ENCODE peak calls at places on chromosomes 4 and X, in eight cellular contexts. One of them, this sample, is unnamed.

GRCh38 chrX:12991575-12991974 is 16.7 kb downstream of the TMSB4X start:
- DNase-seq in progenitor cell of endocrine pancreas: no peak
- DNase-seq in HEK293T: no peak
- DNase-seq in neural progenitor cell: no peak
- DNase-seq in activated CD4-positive, CD25-positive, alpha-beta regulatory T cell treated with anti-CD3 and anti-CD28 coated beads, Interleukin-2, amount 50 U/mL, for 72 hours: no peak
- DNase-seq in LoVo: no peak
- DNase-seq in stimulated activated CD4-positive, alpha-beta T cell treated with anti-CD3 and anti-CD28 coated beads, Interleukin-2, amount 100 ng/mL, for 24 hours: no peak
- DNase-seq in stimulated activated CD8-positive, alpha-beta memory T cell treated with anti-CD3 and anti-CD28 coated beads, Interleukin-4, amount 100 ng/mL, for 4 hours: no peak
- DNase-seq in this sample: no peak

GRCh38 chr4:101232074-101232776 is 115.1 kb downstream of the PPP3CA start:
- DNase-seq in progenitor cell of endocrine pancreas: no peak
- DNase-seq in HEK293T: no peak
- DNase-seq in stimulated activated CD8-positive, alpha-beta memory T cell treated with anti-CD3 and anti-CD28 coated beads, Interleukin-4, amount 100 ng/mL, for 4 hours: no peak
- DNase-seq in neural progenitor cell: no peak
- DNase-seq in activated CD4-positive, CD25-positive, alpha-beta regulatory T cell treated with anti-CD3 and anti-CD28 coated beads, Interleukin-2, amount 50 U/mL, for 72 hours: no peak
- DNase-seq in LoVo: no peak
- DNase-seq in stimulated activated CD4-positive, alpha-beta T cell treated with anti-CD3 and anti-CD28 coated beads, Interleukin-2, amount 100 ng/mL, for 24 hours: peak
- DNase-seq in this sample: peak

GRCh38 chr4:89336818-89337395 is 29.3 kb upstream of the GPRIN3 start:
- DNase-seq in HEK293T: no peak
- DNase-seq in LoVo: no peak
- DNase-seq in stimulated activated CD4-positive, alpha-beta T cell treated with anti-CD3 and anti-CD28 coated beads, Interleukin-2, amount 100 ng/mL, for 24 hours: no peak
- DNase-seq in activated CD4-positive, CD25-positive, alpha-beta regulatory T cell treated with anti-CD3 and anti-CD28 coated beads, Interleukin-2, amount 50 U/mL, for 72 hours: no peak
- DNase-seq in neural progenitor cell: no peak
- DNase-seq in progenitor cell of endocrine pancreas: no peak
- DNase-seq in stimulated activated CD8-positive, alpha-beta memory T cell treated with anti-CD3 and anti-CD28 coated beads, Interleukin-4, amount 100 ng/mL, for 4 hours: no peak
- DNase-seq in this sample: no peak

GRCh38 chr4:26346203-26346620 is 25.4 kb downstream of the RBPJ start:
- DNase-seq in activated CD4-positive, CD25-positive, alpha-beta regulatory T cell treated with anti-CD3 and anti-CD28 coated beads, Interleukin-2, amount 50 U/mL, for 72 hours: no peak
- DNase-seq in neural progenitor cell: peak
- DNase-seq in LoVo: no peak
- DNase-seq in stimulated activated CD8-positive, alpha-beta memory T cell treated with anti-CD3 and anti-CD28 coated beads, Interleukin-4, amount 100 ng/mL, for 4 hours: no peak
- DNase-seq in progenitor cell of endocrine pancreas: no peak
- DNase-seq in stimulated activated CD4-positive, alpha-beta T cell treated with anti-CD3 and anti-CD28 coated beads, Interleukin-2, amount 100 ng/mL, for 24 hours: no peak
- DNase-seq in HEK293T: no peak
- DNase-seq in this sample: peak

GRCh38 chr4:186605261-186605865 is 50.0 kb upstream of the MTNR1A start:
- DNase-seq in LoVo: no peak
- DNase-seq in HEK293T: no peak
- DNase-seq in stimulated activated CD8-positive, alpha-beta memory T cell treated with anti-CD3 and anti-CD28 coated beads, Interleukin-4, amount 100 ng/mL, for 4 hours: no peak
- DNase-seq in neural progenitor cell: no peak
- DNase-seq in activated CD4-positive, CD25-positive, alpha-beta regulatory T cell treated with anti-CD3 and anti-CD28 coated beads, Interleukin-2, amount 50 U/mL, for 72 hours: no peak
- DNase-seq in progenitor cell of endocrine pancreas: no peak
- DNase-seq in stimulated activated CD4-positive, alpha-beta T cell treated with anti-CD3 and anti-CD28 coated beads, Interleukin-2, amount 100 ng/mL, for 24 hours: no peak
- DNase-seq in this sample: no peak

GRCh38 chr4:183499389-183499788 is 5.5 kb upstream of the ING2 start:
- DNase-seq in LoVo: no peak
- DNase-seq in neural progenitor cell: no peak
- DNase-seq in progenitor cell of endocrine pancreas: no peak
- DNase-seq in activated CD4-positive, CD25-positive, alpha-beta regulatory T cell treated with anti-CD3 and anti-CD28 coated beads, Interleukin-2, amount 50 U/mL, for 72 hours: no peak
- DNase-seq in HEK293T: no peak
- DNase-seq in stimulated activated CD4-positive, alpha-beta T cell treated with anti-CD3 and anti-CD28 coated beads, Interleukin-2, amount 100 ng/mL, for 24 hours: no peak
- DNase-seq in stimulated activated CD8-positive, alpha-beta memory T cell treated with anti-CD3 and anti-CD28 coated beads, Interleukin-4, amount 100 ng/mL, for 4 hours: no peak
- DNase-seq in this sample: no peak

GRCh38 chr4:162645381-162645780 is 481.6 kb upstream of the FSTL5 start:
- DNase-seq in HEK293T: no peak
- DNase-seq in stimulated activated CD8-positive, alpha-beta memory T cell treated with anti-CD3 and anti-CD28 coated beads, Interleukin-4, amount 100 ng/mL, for 4 hours: no peak
- DNase-seq in neural progenitor cell: peak
- DNase-seq in LoVo: no peak
- DNase-seq in activated CD4-positive, CD25-positive, alpha-beta regulatory T cell treated with anti-CD3 and anti-CD28 coated beads, Interleukin-2, amount 50 U/mL, for 72 hours: no peak
- DNase-seq in stimulated activated CD4-positive, alpha-beta T cell treated with anti-CD3 and anti-CD28 coated beads, Interleukin-2, amount 100 ng/mL, for 24 hours: no peak
- DNase-seq in progenitor cell of endocrine pancreas: no peak
- DNase-seq in this sample: no peak

GRCh38 chr4:91963489-91963888 is 340.3 kb upstream of the GRID2 start:
- DNase-seq in stimulated activated CD8-positive, alpha-beta memory T cell treated with anti-CD3 and anti-CD28 coated beads, Interleukin-4, amount 100 ng/mL, for 4 hours: no peak
- DNase-seq in neural progenitor cell: no peak
- DNase-seq in HEK293T: no peak
- DNase-seq in activated CD4-positive, CD25-positive, alpha-beta regulatory T cell treated with anti-CD3 and anti-CD28 coated beads, Interleukin-2, amount 50 U/mL, for 72 hours: no peak
- DNase-seq in LoVo: no peak
- DNase-seq in progenitor cell of endocrine pancreas: no peak
- DNase-seq in stimulated activated CD4-positive, alpha-beta T cell treated with anti-CD3 and anti-CD28 coated beads, Interleukin-2, amount 100 ng/mL, for 24 hours: no peak
- DNase-seq in this sample: no peak

GRCh38 chr4:186201535-186202230 is 10.3 kb downstream of the CYP4V2 start:
- DNase-seq in neural progenitor cell: peak
- DNase-seq in progenitor cell of endocrine pancreas: peak
- DNase-seq in HEK293T: peak
- DNase-seq in activated CD4-positive, CD25-positive, alpha-beta regulatory T cell treated with anti-CD3 and anti-CD28 coated beads, Interleukin-2, amount 50 U/mL, for 72 hours: peak
- DNase-seq in stimulated activated CD8-positive, alpha-beta memory T cell treated with anti-CD3 and anti-CD28 coated beads, Interleukin-4, amount 100 ng/mL, for 4 hours: peak
- DNase-seq in stimulated activated CD4-positive, alpha-beta T cell treated with anti-CD3 and anti-CD28 coated beads, Interleukin-2, amount 100 ng/mL, for 24 hours: peak
- DNase-seq in LoVo: no peak
- DNase-seq in this sample: peak

GRCh38 chr4:2094545-2094944 is 35.4 kb downstream of the NAT8L start:
- DNase-seq in HEK293T: no peak
- DNase-seq in LoVo: no peak
- DNase-seq in stimulated activated CD8-positive, alpha-beta memory T cell treated with anti-CD3 and anti-CD28 coated beads, Interleukin-4, amount 100 ng/mL, for 4 hours: no peak
- DNase-seq in neural progenitor cell: no peak
- DNase-seq in progenitor cell of endocrine pancreas: no peak
- DNase-seq in activated CD4-positive, CD25-positive, alpha-beta regulatory T cell treated with anti-CD3 and anti-CD28 coated beads, Interleukin-2, amount 50 U/mL, for 72 hours: no peak
- DNase-seq in stimulated activated CD4-positive, alpha-beta T cell treated with anti-CD3 and anti-CD28 coated beads, Interleukin-2, amount 100 ng/mL, for 24 hours: no peak
- DNase-seq in this sample: no peak

GRCh38 chrX:53074987-53075386 is 7.2 kb upstream of the TSPYL2 start:
- DNase-seq in activated CD4-positive, CD25-positive, alpha-beta regulatory T cell treated with anti-CD3 and anti-CD28 coated beads, Interleukin-2, amount 50 U/mL, for 72 hours: no peak
- DNase-seq in neural progenitor cell: peak
- DNase-seq in stimulated activated CD4-positive, alpha-beta T cell treated with anti-CD3 and anti-CD28 coated beads, Interleukin-2, amount 100 ng/mL, for 24 hours: no peak
- DNase-seq in progenitor cell of endocrine pancreas: no peak
- DNase-seq in HEK293T: no peak
- DNase-seq in LoVo: no peak
- DNase-seq in stimulated activated CD8-positive, alpha-beta memory T cell treated with anti-CD3 and anti-CD28 coated beads, Interleukin-4, amount 100 ng/mL, for 4 hours: no peak
- DNase-seq in this sample: no peak

GRCh38 chrX:2928583-2929434 is at the start of gene ARSD:
- DNase-seq in LoVo: peak
- DNase-seq in activated CD4-positive, CD25-positive, alpha-beta regulatory T cell treated with anti-CD3 and anti-CD28 coated beads, Interleukin-2, amount 50 U/mL, for 72 hours: peak
- DNase-seq in neural progenitor cell: peak
- DNase-seq in HEK293T: no peak
- DNase-seq in stimulated activated CD8-positive, alpha-beta memory T cell treated with anti-CD3 and anti-CD28 coated beads, Interleukin-4, amount 100 ng/mL, for 4 hours: no peak
- DNase-seq in stimulated activated CD4-positive, alpha-beta T cell treated with anti-CD3 and anti-CD28 coated beads, Interleukin-2, amount 100 ng/mL, for 24 hours: peak
- DNase-seq in progenitor cell of endocrine pancreas: peak
- DNase-seq in this sample: peak

GRCh38 chrX:73400136-73400748 is 46.6 kb upstream of the CDX4 start:
- DNase-seq in HEK293T: no peak
- DNase-seq in stimulated activated CD8-positive, alpha-beta memory T cell treated with anti-CD3 and anti-CD28 coated beads, Interleukin-4, amount 100 ng/mL, for 4 hours: no peak
- DNase-seq in LoVo: no peak
- DNase-seq in stimulated activated CD4-positive, alpha-beta T cell treated with anti-CD3 and anti-CD28 coated beads, Interleukin-2, amount 100 ng/mL, for 24 hours: no peak
- DNase-seq in progenitor cell of endocrine pancreas: no peak
- DNase-seq in activated CD4-positive, CD25-positive, alpha-beta regulatory T cell treated with anti-CD3 and anti-CD28 coated beads, Interleukin-2, amount 50 U/mL, for 72 hours: no peak
- DNase-seq in neural progenitor cell: no peak
- DNase-seq in this sample: no peak

GRCh38 chr4:113955411-113955810 is 24.0 kb downstream of the ARSJ start:
- DNase-seq in neural progenitor cell: no peak
- DNase-seq in progenitor cell of endocrine pancreas: no peak
- DNase-seq in LoVo: peak
- DNase-seq in HEK293T: no peak
- DNase-seq in stimulated activated CD8-positive, alpha-beta memory T cell treated with anti-CD3 and anti-CD28 coated beads, Interleukin-4, amount 100 ng/mL, for 4 hours: no peak
- DNase-seq in stimulated activated CD4-positive, alpha-beta T cell treated with anti-CD3 and anti-CD28 coated beads, Interleukin-2, amount 100 ng/mL, for 24 hours: no peak
- DNase-seq in activated CD4-positive, CD25-positive, alpha-beta regulatory T cell treated with anti-CD3 and anti-CD28 coated beads, Interleukin-2, amount 50 U/mL, for 72 hours: no peak
- DNase-seq in this sample: peak

GRCh38 chrX:30659421-30659820 is 6.2 kb downstream of the GK start:
- DNase-seq in LoVo: peak
- DNase-seq in progenitor cell of endocrine pancreas: no peak
- DNase-seq in activated CD4-positive, CD25-positive, alpha-beta regulatory T cell treated with anti-CD3 and anti-CD28 coated beads, Interleukin-2, amount 50 U/mL, for 72 hours: no peak
- DNase-seq in HEK293T: no peak
- DNase-seq in neural progenitor cell: no peak
- DNase-seq in stimulated activated CD8-positive, alpha-beta memory T cell treated with anti-CD3 and anti-CD28 coated beads, Interleukin-4, amount 100 ng/mL, for 4 hours: no peak
- DNase-seq in stimulated activated CD4-positive, alpha-beta T cell treated with anti-CD3 and anti-CD28 coated beads, Interleukin-2, amount 100 ng/mL, for 24 hours: no peak
- DNase-seq in this sample: no peak

GRCh38 chrX:100928660-100929613 is at the start of gene XKRX:
- DNase-seq in progenitor cell of endocrine pancreas: peak
- DNase-seq in neural progenitor cell: peak
- DNase-seq in LoVo: peak
- DNase-seq in HEK293T: peak
- DNase-seq in activated CD4-positive, CD25-positive, alpha-beta regulatory T cell treated with anti-CD3 and anti-CD28 coated beads, Interleukin-2, amount 50 U/mL, for 72 hours: peak
- DNase-seq in stimulated activated CD4-positive, alpha-beta T cell treated with anti-CD3 and anti-CD28 coated beads, Interleukin-2, amount 100 ng/mL, for 24 hours: peak
- DNase-seq in stimulated activated CD8-positive, alpha-beta memory T cell treated with anti-CD3 and anti-CD28 coated beads, Interleukin-4, amount 100 ng/mL, for 4 hours: peak
- DNase-seq in this sample: peak

GRCh38 chr4:55345054-55345453 is 988 bp upstream of the SRD5A3 start:
- DNase-seq in activated CD4-positive, CD25-positive, alpha-beta regulatory T cell treated with anti-CD3 and anti-CD28 coated beads, Interleukin-2, amount 50 U/mL, for 72 hours: no peak
- DNase-seq in HEK293T: no peak
- DNase-seq in stimulated activated CD4-positive, alpha-beta T cell treated with anti-CD3 and anti-CD28 coated beads, Interleukin-2, amount 100 ng/mL, for 24 hours: no peak
- DNase-seq in LoVo: no peak
- DNase-seq in progenitor cell of endocrine pancreas: no peak
- DNase-seq in neural progenitor cell: peak
- DNase-seq in stimulated activated CD8-positive, alpha-beta memory T cell treated with anti-CD3 and anti-CD28 coated beads, Interleukin-4, amount 100 ng/mL, for 4 hours: no peak
- DNase-seq in this sample: no peak

GRCh38 chrX:123487226-123487625 is 245.6 kb downstream of the THOC2 start:
- DNase-seq in stimulated activated CD4-positive, alpha-beta T cell treated with anti-CD3 and anti-CD28 coated beads, Interleukin-2, amount 100 ng/mL, for 24 hours: no peak
- DNase-seq in neural progenitor cell: no peak
- DNase-seq in HEK293T: no peak
- DNase-seq in progenitor cell of endocrine pancreas: no peak
- DNase-seq in activated CD4-positive, CD25-positive, alpha-beta regulatory T cell treated with anti-CD3 and anti-CD28 coated beads, Interleukin-2, amount 50 U/mL, for 72 hours: no peak
- DNase-seq in stimulated activated CD8-positive, alpha-beta memory T cell treated with anti-CD3 and anti-CD28 coated beads, Interleukin-4, amount 100 ng/mL, for 4 hours: no peak
- DNase-seq in LoVo: no peak
- DNase-seq in this sample: no peak

GRCh38 chr4:19051751-19052296 is 1030.3 kb upstream of the LCORL start:
- DNase-seq in stimulated activated CD4-positive, alpha-beta T cell treated with anti-CD3 and anti-CD28 coated beads, Interleukin-2, amount 100 ng/mL, for 24 hours: no peak
- DNase-seq in progenitor cell of endocrine pancreas: no peak
- DNase-seq in LoVo: no peak
- DNase-seq in stimulated activated CD8-positive, alpha-beta memory T cell treated with anti-CD3 and anti-CD28 coated beads, Interleukin-4, amount 100 ng/mL, for 4 hours: no peak
- DNase-seq in neural progenitor cell: peak
- DNase-seq in activated CD4-positive, CD25-positive, alpha-beta regulatory T cell treated with anti-CD3 and anti-CD28 coated beads, Interleukin-2, amount 50 U/mL, for 72 hours: no peak
- DNase-seq in HEK293T: no peak
- DNase-seq in this sample: peak

GRCh38 chr4:108148316-108148715 is 20.4 kb downstream of the LEF1 start:
- DNase-seq in stimulated activated CD4-positive, alpha-beta T cell treated with anti-CD3 and anti-CD28 coated beads, Interleukin-2, amount 100 ng/mL, for 24 hours: no peak
- DNase-seq in HEK293T: no peak
- DNase-seq in LoVo: no peak
- DNase-seq in progenitor cell of endocrine pancreas: no peak
- DNase-seq in activated CD4-positive, CD25-positive, alpha-beta regulatory T cell treated with anti-CD3 and anti-CD28 coated beads, Interleukin-2, amount 50 U/mL, for 72 hours: no peak
- DNase-seq in neural progenitor cell: no peak
- DNase-seq in stimulated activated CD8-positive, alpha-beta memory T cell treated with anti-CD3 and anti-CD28 coated beads, Interleukin-4, amount 100 ng/mL, for 4 hours: no peak
- DNase-seq in this sample: no peak

GRCh38 chrX:107025538-107025937 is 25.5 kb upstream of the MORC4 start:
- DNase-seq in stimulated activated CD8-positive, alpha-beta memory T cell treated with anti-CD3 and anti-CD28 coated beads, Interleukin-4, amount 100 ng/mL, for 4 hours: no peak
- DNase-seq in progenitor cell of endocrine pancreas: no peak
- DNase-seq in activated CD4-positive, CD25-positive, alpha-beta regulatory T cell treated with anti-CD3 and anti-CD28 coated beads, Interleukin-2, amount 50 U/mL, for 72 hours: no peak
- DNase-seq in LoVo: peak
- DNase-seq in HEK293T: peak
- DNase-seq in neural progenitor cell: peak
- DNase-seq in stimulated activated CD4-positive, alpha-beta T cell treated with anti-CD3 and anti-CD28 coated beads, Interleukin-2, amount 100 ng/mL, for 24 hours: no peak
- DNase-seq in this sample: peak

GRCh38 chr4:84258905-84259830 is 239.9 kb downstream of the NKX6-1 start:
- DNase-seq in HEK293T: peak
- DNase-seq in neural progenitor cell: peak
- DNase-seq in stimulated activated CD8-positive, alpha-beta memory T cell treated with anti-CD3 and anti-CD28 coated beads, Interleukin-4, amount 100 ng/mL, for 4 hours: no peak
- DNase-seq in activated CD4-positive, CD25-positive, alpha-beta regulatory T cell treated with anti-CD3 and anti-CD28 coated beads, Interleukin-2, amount 50 U/mL, for 72 hours: no peak
- DNase-seq in progenitor cell of endocrine pancreas: no peak
- DNase-seq in stimulated activated CD4-positive, alpha-beta T cell treated with anti-CD3 and anti-CD28 coated beads, Interleukin-2, amount 100 ng/mL, for 24 hours: no peak
- DNase-seq in LoVo: peak
- DNase-seq in this sample: peak

GRCh38 chrX:123215397-123216089 is 31.5 kb downstream of the GRIA3 start:
- DNase-seq in activated CD4-positive, CD25-positive, alpha-beta regulatory T cell treated with anti-CD3 and anti-CD28 coated beads, Interleukin-2, amount 50 U/mL, for 72 hours: no peak
- DNase-seq in LoVo: no peak
- DNase-seq in neural progenitor cell: no peak
- DNase-seq in stimulated activated CD8-positive, alpha-beta memory T cell treated with anti-CD3 and anti-CD28 coated beads, Interleukin-4, amount 100 ng/mL, for 4 hours: no peak
- DNase-seq in stimulated activated CD4-positive, alpha-beta T cell treated with anti-CD3 and anti-CD28 coated beads, Interleukin-2, amount 100 ng/mL, for 24 hours: no peak
- DNase-seq in HEK293T: no peak
- DNase-seq in progenitor cell of endocrine pancreas: no peak
- DNase-seq in this sample: peak

GRCh38 chr4:180377741-180378140 is 1865.5 kb upstream of the TENM3 start:
- DNase-seq in LoVo: no peak
- DNase-seq in stimulated activated CD8-positive, alpha-beta memory T cell treated with anti-CD3 and anti-CD28 coated beads, Interleukin-4, amount 100 ng/mL, for 4 hours: no peak
- DNase-seq in HEK293T: no peak
- DNase-seq in activated CD4-positive, CD25-positive, alpha-beta regulatory T cell treated with anti-CD3 and anti-CD28 coated beads, Interleukin-2, amount 50 U/mL, for 72 hours: no peak
- DNase-seq in stimulated activated CD4-positive, alpha-beta T cell treated with anti-CD3 and anti-CD28 coated beads, Interleukin-2, amount 100 ng/mL, for 24 hours: no peak
- DNase-seq in neural progenitor cell: no peak
- DNase-seq in progenitor cell of endocrine pancreas: no peak
- DNase-seq in this sample: no peak

GRCh38 chr4:89509708-89510269 is 202.2 kb upstream of the GPRIN3 start:
- DNase-seq in stimulated activated CD8-positive, alpha-beta memory T cell treated with anti-CD3 and anti-CD28 coated beads, Interleukin-4, amount 100 ng/mL, for 4 hours: no peak
- DNase-seq in stimulated activated CD4-positive, alpha-beta T cell treated with anti-CD3 and anti-CD28 coated beads, Interleukin-2, amount 100 ng/mL, for 24 hours: peak
- DNase-seq in HEK293T: no peak
- DNase-seq in neural progenitor cell: no peak
- DNase-seq in LoVo: no peak
- DNase-seq in activated CD4-positive, CD25-positive, alpha-beta regulatory T cell treated with anti-CD3 and anti-CD28 coated beads, Interleukin-2, amount 50 U/mL, for 72 hours: no peak
- DNase-seq in progenitor cell of endocrine pancreas: no peak
- DNase-seq in this sample: no peak

GRCh38 chr4:23889814-23890269 is at the start of gene PPARGC1A:
- DNase-seq in neural progenitor cell: peak
- DNase-seq in progenitor cell of endocrine pancreas: peak
- DNase-seq in HEK293T: peak
- DNase-seq in stimulated activated CD8-positive, alpha-beta memory T cell treated with anti-CD3 and anti-CD28 coated beads, Interleukin-4, amount 100 ng/mL, for 4 hours: no peak
- DNase-seq in activated CD4-positive, CD25-positive, alpha-beta regulatory T cell treated with anti-CD3 and anti-CD28 coated beads, Interleukin-2, amount 50 U/mL, for 72 hours: no peak
- DNase-seq in LoVo: no peak
- DNase-seq in stimulated activated CD4-positive, alpha-beta T cell treated with anti-CD3 and anti-CD28 coated beads, Interleukin-2, amount 100 ng/mL, for 24 hours: no peak
- DNase-seq in this sample: peak

GRCh38 chr4:152655272-152656129 is 24.3 kb downstream of the TMEM154 start:
- DNase-seq in stimulated activated CD8-positive, alpha-beta memory T cell treated with anti-CD3 and anti-CD28 coated beads, Interleukin-4, amount 100 ng/mL, for 4 hours: no peak
- DNase-seq in neural progenitor cell: no peak
- DNase-seq in LoVo: no peak
- DNase-seq in stimulated activated CD4-positive, alpha-beta T cell treated with anti-CD3 and anti-CD28 coated beads, Interleukin-2, amount 100 ng/mL, for 24 hours: no peak
- DNase-seq in activated CD4-positive, CD25-positive, alpha-beta regulatory T cell treated with anti-CD3 and anti-CD28 coated beads, Interleukin-2, amount 50 U/mL, for 72 hours: no peak
- DNase-seq in HEK293T: no peak
- DNase-seq in progenitor cell of endocrine pancreas: no peak
- DNase-seq in this sample: no peak

GRCh38 chr4:38145741-38146140 is 185.5 kb downstream of the PTTG2 start:
- DNase-seq in stimulated activated CD8-positive, alpha-beta memory T cell treated with anti-CD3 and anti-CD28 coated beads, Interleukin-4, amount 100 ng/mL, for 4 hours: no peak
- DNase-seq in LoVo: no peak
- DNase-seq in stimulated activated CD4-positive, alpha-beta T cell treated with anti-CD3 and anti-CD28 coated beads, Interleukin-2, amount 100 ng/mL, for 24 hours: no peak
- DNase-seq in HEK293T: no peak
- DNase-seq in activated CD4-positive, CD25-positive, alpha-beta regulatory T cell treated with anti-CD3 and anti-CD28 coated beads, Interleukin-2, amount 50 U/mL, for 72 hours: no peak
- DNase-seq in neural progenitor cell: no peak
- DNase-seq in progenitor cell of endocrine pancreas: no peak
- DNase-seq in this sample: no peak

GRCh38 chr4:10201356-10202223 is 85.0 kb upstream of the WDR1 start:
- DNase-seq in stimulated activated CD4-positive, alpha-beta T cell treated with anti-CD3 and anti-CD28 coated beads, Interleukin-2, amount 100 ng/mL, for 24 hours: no peak
- DNase-seq in activated CD4-positive, CD25-positive, alpha-beta regulatory T cell treated with anti-CD3 and anti-CD28 coated beads, Interleukin-2, amount 50 U/mL, for 72 hours: no peak
- DNase-seq in neural progenitor cell: no peak
- DNase-seq in HEK293T: no peak
- DNase-seq in stimulated activated CD8-positive, alpha-beta memory T cell treated with anti-CD3 and anti-CD28 coated beads, Interleukin-4, amount 100 ng/mL, for 4 hours: no peak
- DNase-seq in LoVo: no peak
- DNase-seq in progenitor cell of endocrine pancreas: no peak
- DNase-seq in this sample: no peak

GRCh38 chrX:21723097-21723496 is 34.8 kb downstream of the SMPX start:
- DNase-seq in progenitor cell of endocrine pancreas: peak
- DNase-seq in LoVo: no peak
- DNase-seq in neural progenitor cell: peak
- DNase-seq in stimulated activated CD4-positive, alpha-beta T cell treated with anti-CD3 and anti-CD28 coated beads, Interleukin-2, amount 100 ng/mL, for 24 hours: no peak
- DNase-seq in stimulated activated CD8-positive, alpha-beta memory T cell treated with anti-CD3 and anti-CD28 coated beads, Interleukin-4, amount 100 ng/mL, for 4 hours: no peak
- DNase-seq in HEK293T: no peak
- DNase-seq in activated CD4-positive, CD25-positive, alpha-beta regulatory T cell treated with anti-CD3 and anti-CD28 coated beads, Interleukin-2, amount 50 U/mL, for 72 hours: no peak
- DNase-seq in this sample: peak

GRCh38 chrX:155880586-155881157 is 473 bp upstream of the VAMP7 start:
- DNase-seq in HEK293T: peak
- DNase-seq in stimulated activated CD4-positive, alpha-beta T cell treated with anti-CD3 and anti-CD28 coated beads, Interleukin-2, amount 100 ng/mL, for 24 hours: no peak
- DNase-seq in LoVo: no peak
- DNase-seq in progenitor cell of endocrine pancreas: no peak
- DNase-seq in stimulated activated CD8-positive, alpha-beta memory T cell treated with anti-CD3 and anti-CD28 coated beads, Interleukin-4, amount 100 ng/mL, for 4 hours: no peak
- DNase-seq in neural progenitor cell: no peak
- DNase-seq in activated CD4-positive, CD25-positive, alpha-beta regulatory T cell treated with anti-CD3 and anti-CD28 coated beads, Interleukin-2, amount 50 U/mL, for 72 hours: no peak
- DNase-seq in this sample: no peak

GRCh38 chr4:175253184-175253902 is 335.2 kb downstream of the ADAM29 start:
- DNase-seq in LoVo: no peak
- DNase-seq in HEK293T: peak
- DNase-seq in stimulated activated CD8-positive, alpha-beta memory T cell treated with anti-CD3 and anti-CD28 coated beads, Interleukin-4, amount 100 ng/mL, for 4 hours: no peak
- DNase-seq in activated CD4-positive, CD25-positive, alpha-beta regulatory T cell treated with anti-CD3 and anti-CD28 coated beads, Interleukin-2, amount 50 U/mL, for 72 hours: no peak
- DNase-seq in stimulated activated CD4-positive, alpha-beta T cell treated with anti-CD3 and anti-CD28 coated beads, Interleukin-2, amount 100 ng/mL, for 24 hours: no peak
- DNase-seq in progenitor cell of endocrine pancreas: no peak
- DNase-seq in neural progenitor cell: peak
- DNase-seq in this sample: peak

GRCh38 chrX:49199906-49200771 is at the start of gene SYP:
- DNase-seq in LoVo: peak
- DNase-seq in activated CD4-positive, CD25-positive, alpha-beta regulatory T cell treated with anti-CD3 and anti-CD28 coated beads, Interleukin-2, amount 50 U/mL, for 72 hours: peak
- DNase-seq in neural progenitor cell: peak
- DNase-seq in HEK293T: peak
- DNase-seq in progenitor cell of endocrine pancreas: peak
- DNase-seq in stimulated activated CD8-positive, alpha-beta memory T cell treated with anti-CD3 and anti-CD28 coated beads, Interleukin-4, amount 100 ng/mL, for 4 hours: peak
- DNase-seq in stimulated activated CD4-positive, alpha-beta T cell treated with anti-CD3 and anti-CD28 coated beads, Interleukin-2, amount 100 ng/mL, for 24 hours: peak
- DNase-seq in this sample: peak